ENCODE peak calls at places on chromosomes 7 and 10, in six cellular contexts. H is IMR-90, D is neuronal stem cell, E is mesenchymal stem cell, B is H1, K is mesendoderm. Q is an unnamed sample.

GRCh38 chr10:20254078-20254477 is 437.8 kb downstream of the PLXDC2 start:
- DNase-seq in H (peak; percentile 12), D (no peak), E (no peak), B (no peak), K (no peak), Q (no peak)

GRCh38 chr7:37714606-37715005 is 31.0 kb downstream of the GPR141 start:
- DNase-seq in H (no peak), D (no peak), E (no peak), B (no peak), K (no peak), Q (no peak)

GRCh38 chr10:12622016-12622415 is 272.7 kb downstream of the CAMK1D start:
- DNase-seq in H (no peak), D (no peak), E (no peak), B (no peak), K (no peak), Q (no peak)

GRCh38 chr7:141071855-141072547 is 1.9 kb upstream of the TMEM178B start:
- DNase-seq in H (no peak), D (peak; percentile 26), E (no peak), B (peak; percentile 74), K (peak; percentile 37), Q (no peak)

GRCh38 chr7:81869670-81870069 is 99.8 kb upstream of the HGF start:
- DNase-seq in H (no peak), D (no peak), E (no peak), B (no peak), K (no peak), Q (no peak)

GRCh38 chr10:93006435-93007039 is 54.1 kb upstream of the CYP26C1 start:
- DNase-seq in H (peak; percentile 75), D (peak; percentile 15), E (peak; percentile 63), B (no peak), K (peak; percentile 62), Q (no peak)

GRCh38 chr10:28291881-28292297 is 11.0 kb downstream of the MPP7 start:
- DNase-seq in H (peak; percentile 93), D (no peak), E (peak; percentile 63), B (no peak), K (no peak), Q (peak; percentile 90)

GRCh38 chr7:13279854-13280435 is 592.5 kb downstream of the ARL4A start:
- DNase-seq in H (peak; percentile 10), D (no peak), E (peak; percentile 27), B (no peak), K (no peak), Q (peak; percentile 66)

GRCh38 chr7:25849361-25850184 is 302.4 kb upstream of the NFE2L3 start:
- DNase-seq in H (peak; percentile 91), D (no peak), E (peak; percentile 97), B (no peak), K (peak; percentile 42), Q (peak; percentile 73)

GRCh38 chr7:32658034-32658944 is 163.0 kb downstream of the AVL9 start:
- DNase-seq in H (peak; percentile 43), D (no peak), E (no peak), B (no peak), K (no peak), Q (no peak)

GRCh38 chr7:14761506-14762296 is 140.8 kb downstream of the DGKB start:
- DNase-seq in H (peak; percentile 79), D (no peak), E (peak; percentile 50), B (no peak), K (no peak), Q (no peak)

GRCh38 chr7:134789967-134790685 is 10.7 kb downstream of the CALD1 start:
- DNase-seq in H (peak; percentile 76), D (no peak), E (peak; percentile 96), B (no peak), K (peak; percentile 54), Q (peak; percentile 37)

GRCh38 chr10:127550861-127551260 is 1.8 kb downstream of the NPS start:
- DNase-seq in H (no peak), D (no peak), E (no peak), B (no peak), K (no peak), Q (no peak)

GRCh38 chr10:127012769-127013152 is 107.5 kb downstream of the DOCK1 start:
- DNase-seq in H (no peak), D (no peak), E (no peak), B (no peak), K (peak; percentile 27), Q (peak; percentile 74)

GRCh38 chr10:111076191-111076681 is 593 bp upstream of the ADRA2A start:
- DNase-seq in H (peak; percentile 27), D (peak; percentile 78), E (peak; percentile 43), B (peak; percentile 96), K (peak; percentile 85), Q (peak; percentile 51)

GRCh38 chr10:84632866-84633265 is 304.5 kb downstream of the CCSER2 start:
- DNase-seq in H (no peak), D (no peak), E (no peak), B (no peak), K (peak; percentile 68), Q (peak; percentile 95)

GRCh38 chr10:131424836-131425506 is 113.5 kb upstream of the TCERG1L start:
- DNase-seq in H (no peak), D (no peak), E (no peak), B (no peak), K (no peak), Q (no peak)

GRCh38 chr10:103733002-103733419 is 122.4 kb downstream of the SH3PXD2A start:
- DNase-seq in H (no peak), D (no peak), E (no peak), B (no peak), K (peak; percentile 91), Q (peak; percentile 31)

GRCh38 chr10:31134303-31134928 is 102.8 kb upstream of the ZNF438 start:
- DNase-seq in H (peak; percentile 92), D (no peak), E (peak; percentile 94), B (no peak), K (peak; percentile 62), Q (no peak)

DNA sequence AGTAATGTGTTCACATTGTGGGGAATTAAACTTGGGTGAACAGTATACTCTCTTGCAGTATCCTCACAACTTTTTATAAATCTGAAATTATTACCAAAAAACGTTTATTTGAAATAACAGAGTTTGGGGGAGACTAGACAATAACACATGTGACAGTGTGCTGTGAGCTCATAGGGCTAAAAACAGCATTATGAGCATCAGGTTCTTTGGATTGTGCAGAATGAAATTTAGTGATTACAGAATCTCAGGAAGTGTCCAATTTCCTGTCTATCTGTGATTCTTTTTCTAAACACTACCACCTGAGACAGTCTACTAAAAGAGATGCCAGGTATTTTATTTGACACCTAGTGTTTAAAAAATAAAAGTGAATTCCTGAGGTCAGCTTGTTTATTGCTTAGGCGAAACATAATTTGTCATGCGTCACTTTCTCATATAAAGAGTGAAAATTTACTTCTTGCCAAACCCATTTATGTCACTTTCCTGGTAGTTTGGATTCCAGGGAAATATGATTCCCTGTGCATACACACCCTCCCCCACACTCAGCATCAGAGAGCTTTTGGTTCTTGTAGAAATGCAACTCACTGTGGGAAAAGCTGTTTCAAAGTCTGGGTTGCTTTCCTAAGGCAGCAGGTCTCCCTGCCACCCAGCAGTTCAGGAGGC is 71.2 kb downstream of the AOAH start:
- DNase-seq in H (peak; percentile 79), D (no peak), E (no peak), B (no peak), K (no peak), Q (no peak)
- H2BK120ac ChIP-seq in H (peak overlapping the region; percentile 39), D (no peak overlapping the region), E (no peak overlapping the region), B (no peak overlapping the region), K (no peak overlapping the region), Q (no peak overlapping the region)

DNA sequence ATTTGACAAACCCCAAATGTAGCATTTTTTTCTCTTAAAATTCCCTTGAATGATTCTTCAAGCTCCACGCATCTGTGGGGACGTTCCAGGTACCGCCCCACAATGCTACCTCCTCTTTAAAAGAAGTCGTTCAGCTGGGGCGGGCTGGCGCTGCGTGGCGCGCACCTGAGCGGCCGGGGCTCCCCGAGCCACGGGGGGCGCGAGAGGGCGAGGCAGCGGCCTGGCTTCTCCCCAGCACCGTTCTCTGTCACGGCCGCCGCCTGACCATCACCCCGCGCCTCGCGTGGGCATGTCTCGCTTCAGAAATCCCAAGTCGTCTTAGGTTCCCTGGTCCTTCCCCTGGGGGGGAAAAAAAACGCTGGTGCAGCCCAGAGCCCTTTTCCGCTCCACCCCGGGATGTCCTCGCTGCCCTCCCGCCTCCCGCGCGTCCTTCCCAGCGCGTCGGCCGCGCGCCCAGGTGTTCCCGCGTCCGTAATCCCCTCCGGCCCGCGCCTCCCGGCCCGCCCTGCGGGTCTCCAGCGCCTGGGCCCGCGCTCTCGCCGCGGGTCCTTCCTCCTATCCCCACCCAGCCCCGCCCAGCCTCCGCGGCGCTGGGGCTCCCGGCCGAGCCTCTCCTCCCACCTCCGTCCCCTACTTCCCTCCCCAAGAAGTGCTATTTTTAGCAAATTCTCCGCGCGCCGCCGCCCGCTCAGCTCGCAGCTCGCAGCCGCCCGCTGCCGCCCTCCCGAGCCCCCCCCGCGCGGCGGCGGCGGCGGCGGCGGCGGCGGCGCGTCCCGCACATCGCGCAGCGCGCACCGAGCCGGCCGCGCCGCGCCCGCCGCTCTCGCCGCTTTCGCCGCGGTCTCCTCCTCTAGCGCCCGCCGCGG is 58.8 kb upstream of the PRPS1L1 start:
- DNase-seq in H (no peak), D (peak; percentile 40), E (peak; percentile 16), B (peak; percentile 69), K (peak; percentile 34), Q (no peak)
- H3K4me3 ChIP-seq in H (peak overlapping the region; percentile 63), D (peak overlapping the region; percentile 46), E (peak overlapping the region; percentile 83), B (peak overlapping the region; percentile 89), K (peak overlapping the region; percentile 50), Q (peak overlapping the region; percentile 75)

GRCh38 chr7:47763063-47763974 is 181.4 kb upstream of the TNS3 start:
- DNase-seq in H (peak; percentile 96), D (peak; percentile 52), E (peak; percentile 92), B (no peak), K (no peak), Q (peak; percentile 18)
- H3K27ac ChIP-seq in H (peak overlapping the region; percentile 74), D (no peak overlapping the region), E (peak overlapping the region; percentile 72), B (no peak overlapping the region), K (no peak overlapping the region), Q (peak overlapping the region; percentile 91)

GRCh38 chr10:2958659-2959058 is 108.7 kb upstream of the PFKP start:
- DNase-seq in H (no peak), D (no peak), E (no peak), B (no peak), K (no peak), Q (no peak)
- H2BK120ac ChIP-seq in H (no peak overlapping the region), D (no peak overlapping the region), E (no peak overlapping the region), B (no peak overlapping the region), K (no peak overlapping the region), Q (no peak overlapping the region)

GRCh38 chr10:50992972-50993766 is 81.1 kb upstream of the PRKG1 start:
- DNase-seq in H (peak; percentile 88), D (no peak), E (peak; percentile 88), B (no peak), K (peak; percentile 9), Q (no peak)
- H3K4me3 ChIP-seq in H (peak overlapping the region; percentile 82), D (no peak overlapping the region), E (peak overlapping the region; percentile 97), B (peak overlapping the region; percentile 75), K (no peak overlapping the region), Q (no peak overlapping the region)

GRCh38 chr10:124737708-124738107 is 6.5 kb downstream of the FAM53B start:
- DNase-seq in H (no peak), D (no peak), E (no peak), B (peak; percentile 38), K (no peak), Q (no peak)
- H3K27ac ChIP-seq in H (no peak overlapping the region), D (no peak overlapping the region), E (no peak overlapping the region), B (no peak overlapping the region), K (no peak overlapping the region), Q (no peak overlapping the region)

Q was measured in trophoblast cell.